ENCODE peak calls at places on chromosomes 12 and 14, in five cellular contexts. D is T-helper 9 cell; F is activated CD4-positive, alpha-beta memory T cell treated with anti-CD3 and anti-CD28 coated beads for 36 hours; M is GM23338; A is left ventricle myocardium inferior. S is an unnamed sample.

GRCh38 chr12:49626169-49626835 is 2.9 kb downstream of the PRPF40B start:
- DNase-seq in D (no peak), F (peak), M (no peak), A (no peak), S (no peak)

GRCh38 chr12:85951823-85952222 is 77.7 kb downstream of the NTS start:
- DNase-seq in D (no peak), F (no peak), M (peak), A (no peak), S (peak)

GRCh38 chr12:46404225-46404631 is 31.7 kb upstream of the SLC38A2 start:
- DNase-seq in D (no peak), F (no peak), M (no peak), A (no peak), S (no peak)

GRCh38 chr14:52175982-52176502 is 91.5 kb upstream of the PTGDR start:
- DNase-seq in D (peak), F (peak), M (no peak), A (no peak), S (no peak)

GRCh38 chr14:101480022-101480746 is 81.1 kb upstream of the DIO3 start:
- DNase-seq in D (no peak), F (no peak), M (no peak), A (no peak), S (no peak)

GRCh38 chr14:89292579-89293348 is 124.3 kb downstream of the FOXN3 start:
- DNase-seq in D (no peak), F (no peak), M (no peak), A (no peak), S (no peak)

GRCh38 chr14:104155513-104155912 is 17.1 kb downstream of the KIF26A start:
- DNase-seq in D (no peak), F (no peak), M (no peak), A (peak), S (no peak)

GRCh38 chr12:6376079-6376941 is 947 bp upstream of the SCNN1A start:
- DNase-seq in D (no peak), F (peak), M (peak), A (no peak), S (peak)

GRCh38 chr12:109677323-109677722 is 36.3 kb upstream of the FAM222A start:
- DNase-seq in D (no peak), F (no peak), M (peak), A (no peak), S (no peak)

GRCh38 chr12:4015225-4016076 is 142.3 kb upstream of the PARP11 start:
- DNase-seq in D (no peak), F (no peak), M (no peak), A (no peak), S (no peak)

GRCh38 chr12:67052981-67053380 is 216.2 kb upstream of the CAND1 start:
- DNase-seq in D (no peak), F (no peak), M (no peak), A (no peak), S (peak)

GRCh38 chr14:97027256-97027999 is 230.2 kb downstream of the VRK1 start:
- DNase-seq in D (no peak), F (no peak), M (peak), A (no peak), S (no peak)

GRCh38 chr14:101217972-101218371 is 314.4 kb upstream of the RTL1 start:
- DNase-seq in D (no peak), F (peak), M (no peak), A (no peak), S (no peak)

GRCh38 chr12:105783983-105784947 is 354.5 kb downstream of the NUAK1 start:
- DNase-seq in D (no peak), F (no peak), M (no peak), A (no peak), S (no peak)

GRCh38 chr14:20455355-20456300 is 602 bp downstream of the APEX1 start:
- DNase-seq in D (no peak), F (peak), M (peak), A (no peak), S (no peak)

S was measured in HTR-8/SVneo.